ENCODE peak calls at places on chromosomes 6 and 20, in six cellular contexts. C is upper lobe of left lung, G is heart right ventricle, R is transverse colon, E is astrocyte, K is fibroblast of lung. B is an unnamed sample.

GRCh38 chr20:14799671-14800070 is 462.3 kb upstream of the FLRT3 start:
- DNase-seq in G (no peak), K (no peak), R (no peak), E (no peak), C (no peak), B (no peak)

GRCh38 chr6:13767121-13767794 is 47.1 kb downstream of the MCUR1 start:
- DNase-seq in G (peak; percentile 35), E (peak; percentile 32), K (peak; percentile 46), C (no peak), R (peak; percentile 53), B (no peak)

GRCh38 chr20:25584905-25585704 is at the start of gene NINL:
- DNase-seq in E (peak; percentile 33), G (peak; percentile 65), C (peak; percentile 93), K (peak; percentile 50), R (peak; percentile 47), B (no peak)

GRCh38 chr6:143299253-143300166 is 151.0 kb downstream of the ADAT2 start:
- DNase-seq in E (no peak), K (no peak), R (no peak), G (no peak), C (no peak), B (no peak)

GRCh38 chr6:6713660-6714446 is 125.3 kb downstream of the LY86 start:
- DNase-seq in C (no peak), G (no peak), K (peak; percentile 71), E (peak; percentile 74), R (no peak), B (no peak)

GRCh38 chr6:32637883-32638282 is 677 bp downstream of the HLA-DQA1 start:
- DNase-seq in R (no peak), C (no peak), E (no peak), K (no peak), G (no peak), B (no peak)

GRCh38 chr6:41373919-41374617 is 38.7 kb downstream of the NCR2 start:
- DNase-seq in R (no peak), C (peak; percentile 79), E (no peak), K (no peak), G (no peak), B (no peak)

GRCh38 chr6:40106840-40107239 is 172.6 kb upstream of the MOCS1 start:
- DNase-seq in G (no peak), E (no peak), K (no peak), R (no peak), C (no peak), B (no peak)

GRCh38 chr20:251352-251751 is 6.2 kb upstream of the DEFB132 start:
- DNase-seq in E (no peak), R (no peak), G (no peak), K (no peak), C (no peak), B (no peak)

GRCh38 chr6:33828452-33828763 is 24.6 kb upstream of the MLN start:
- DNase-seq in E (no peak), K (no peak), C (no peak), R (no peak), G (no peak), B (no peak)

GRCh38 chr6:127641905-127642304 is 64.9 kb downstream of the C6orf58 start:
- DNase-seq in E (peak; percentile 9), K (peak; percentile 52), C (no peak), R (no peak), G (no peak), B (peak; percentile 3)

GRCh38 chr20:19283503-19283902 is 71.1 kb downstream of the SLC24A3 start:
- DNase-seq in R (no peak), C (no peak), G (no peak), K (no peak), E (no peak), B (no peak)

GRCh38 chr6:107819976-107820551 is 4.0 kb downstream of the SCML4 start:
- DNase-seq in E (no peak), R (peak; percentile 24), G (no peak), C (no peak), K (no peak), B (no peak)
- H3K27me3 ChIP-seq in E (peaks cover 16% of the 10 kb centered on the region), R (peaks cover 15% of the 10 kb centered on the region), G (peaks cover 50% of the 10 kb centered on the region), C (no peaks in the 10 kb centered on the region), K (peaks cover 26% of the 10 kb centered on the region), B (peaks cover 20% of the 10 kb centered on the region)

DNA sequence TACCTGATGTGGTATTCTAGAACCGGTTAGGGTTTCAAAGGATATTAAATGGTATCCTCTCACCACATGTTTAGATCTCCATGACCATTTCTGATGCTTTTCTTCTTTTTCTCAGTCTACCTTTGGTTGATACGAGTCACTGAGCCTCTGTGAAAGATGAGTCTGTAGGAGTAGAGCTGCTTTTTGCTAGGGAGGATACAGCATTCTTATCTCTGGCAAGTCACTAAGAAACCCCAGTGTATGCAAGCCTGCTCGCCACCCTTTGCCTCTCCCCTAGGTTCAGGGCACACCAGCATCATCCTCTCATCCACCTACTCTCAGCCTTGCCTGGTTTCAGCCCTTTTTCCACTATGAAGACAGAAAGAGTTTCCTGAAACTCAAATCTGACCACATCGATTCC is 89.9 kb downstream of the MTFR2 start:
- DNase-seq in R (no peak), C (no peak), E (no peak), K (no peak), G (no peak), B (no peak)
- TF ChIP-seq CTCF in R (no peak), C (no peak), E (no peak), K (no peak), G (no peak), B (no peak)

GRCh38 chr6:3412779-3413500 is 43.9 kb downstream of the SLC22A23 start:
- DNase-seq in G (no peak), C (no peak), R (no peak), K (no peak), E (no peak), B (no peak)

GRCh38 chr6:3414704-3415453 is 42.0 kb downstream of the SLC22A23 start:
- DNase-seq in C (no peak), G (no peak), K (no peak), E (peak; percentile 86), R (no peak), B (no peak)

GRCh38 chr6:3417473-3417872 is 39.4 kb downstream of the SLC22A23 start:
- DNase-seq in E (no peak), C (no peak), R (no peak), G (no peak), K (no peak), B (no peak)

GRCh38 chr6:3413612-3414011 is 43.2 kb downstream of the SLC22A23 start:
- DNase-seq in E (no peak), C (no peak), G (no peak), R (no peak), K (no peak), B (no peak)

GRCh38 chr6:3415490-3415889 is 41.4 kb downstream of the SLC22A23 start:
- DNase-seq in E (no peak), G (no peak), K (no peak), C (no peak), R (no peak), B (no peak)
- H3K27ac ChIP-seq in E (no peak overlapping the region), G (no peak overlapping the region), K (no peak overlapping the region), C (no peak overlapping the region), R (no peak overlapping the region), B (no peak overlapping the region)

GRCh38 chr6:101912266-101912665 is 518.8 kb downstream of the GRIK2 start:
- DNase-seq in K (no peak), C (no peak), E (no peak), R (no peak), G (no peak), B (no peak)
- H3K27me3 ChIP-seq in K (no peaks in the 10 kb centered on the region), C (no peaks in the 10 kb centered on the region), E (no peaks in the 10 kb centered on the region), R (no peaks in the 10 kb centered on the region), G (no peaks in the 10 kb centered on the region), B (no peaks in the 10 kb centered on the region)

GRCh38 chr20:62891111-62891510 is 29.5 kb upstream of the TCFL5 start:
- DNase-seq in C (no peak), G (no peak), R (no peak), E (no peak), K (no peak), B (no peak)

GRCh38 chr20:62890444-62890843 is 28.8 kb upstream of the TCFL5 start:
- DNase-seq in R (no peak), G (no peak), K (no peak), E (no peak), C (no peak), B (no peak)

GRCh38 chr20:62893700-62894099 is 32.1 kb upstream of the TCFL5 start:
- DNase-seq in G (no peak), C (no peak), K (no peak), E (no peak), R (no peak), B (no peak)

GRCh38 chr20:62894261-62894660 is 32.0 kb downstream of the DIDO1 start:
- DNase-seq in K (no peak), E (no peak), C (no peak), R (no peak), G (no peak), B (no peak)

GRCh38 chr20:62892348-62893304 is 31.0 kb upstream of the TCFL5 start:
- DNase-seq in C (no peak), E (no peak), G (no peak), R (no peak), K (no peak), B (no peak)
- TF ChIP-seq CTCF in C (no peak), E (no peak), G (no peak), R (no peak), K (no peak), B (no peak)

DNA sequence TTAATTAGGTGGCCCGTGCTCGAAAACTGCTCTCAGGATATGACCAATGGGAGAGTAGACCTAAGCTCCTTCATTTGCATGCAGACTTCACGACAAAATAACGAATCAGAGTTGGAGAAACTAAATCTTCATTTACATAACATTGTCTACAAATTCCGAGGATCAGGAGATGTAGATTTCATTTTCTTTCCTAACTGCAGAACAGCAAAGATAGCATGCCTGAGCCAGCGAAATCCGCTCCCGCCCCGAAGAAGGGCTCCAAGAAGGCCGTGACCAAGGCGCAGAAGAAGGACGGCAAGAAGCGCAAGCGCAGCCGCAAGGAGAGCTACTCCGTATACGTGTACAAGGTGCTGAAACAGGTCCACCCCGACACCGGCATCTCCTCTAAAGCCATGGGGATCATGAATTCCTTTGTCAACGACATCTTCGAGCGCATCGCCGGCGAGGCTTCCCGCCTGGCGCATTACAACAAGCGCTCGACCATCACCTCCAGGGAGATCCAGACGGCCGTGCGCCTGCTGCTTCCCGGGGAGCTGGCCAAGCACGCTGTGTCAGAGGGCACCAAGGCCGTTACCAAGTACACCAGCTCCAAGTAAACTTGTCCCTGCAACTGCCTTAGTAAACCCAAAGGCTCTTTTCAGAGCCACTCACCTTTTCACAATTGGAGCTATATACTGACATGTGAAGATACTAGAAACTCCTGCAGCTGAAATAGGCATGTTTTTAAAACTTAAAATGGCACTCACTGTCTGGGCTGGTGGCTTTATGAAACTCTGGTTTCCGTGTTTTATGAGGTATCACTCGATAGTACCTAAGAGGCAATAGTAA is 96.6 kb downstream of the HFE start:
- DNase-seq in G (peak; percentile 58), K (peak; percentile 95), E (peak; percentile 88), R (peak; percentile 68), C (peak; percentile 86), B (peak; percentile 72)
- H3K27ac ChIP-seq in G (peak overlapping the region; percentile 77), K (peak overlapping the region; percentile 68), E (peak overlapping the region; percentile 38), R (peak overlapping the region; percentile 92), C (peak overlapping the region; percentile 85), B (peak overlapping the region; percentile 71)

B was measured in AG04450.